ENCODE peak calls at places on chromosomes 16 and 17, in five cellular contexts. One of them, this sample, is unnamed.

GRCh38 chr17:21425736-21426135 is 49.6 kb downstream of the KCNJ12 start:
- DNase-seq in epithelial cell of proximal tubule: no peak
- DNase-seq in stomach: no peak
- DNase-seq in heart right ventricle: no peak
- DNase-seq in breast epithelium: no peak
- DNase-seq in this sample: no peak

GRCh38 chr16:1428511-1428910 is 2.4 kb upstream of the PERCC1 start:
- DNase-seq in stomach: no peak
- DNase-seq in heart right ventricle: peak; percentile 56
- DNase-seq in breast epithelium: peak; percentile 48
- DNase-seq in epithelial cell of proximal tubule: no peak
- DNase-seq in this sample: no peak

GRCh38 chr16:48335961-48336360 is 49.3 kb downstream of the SIAH1 start:
- DNase-seq in stomach: no peak
- DNase-seq in heart right ventricle: no peak
- DNase-seq in epithelial cell of proximal tubule: no peak
- DNase-seq in breast epithelium: no peak
- DNase-seq in this sample: no peak

GRCh38 chr17:74390680-74391653 is 23.7 kb downstream of the GPR142 start:
- DNase-seq in heart right ventricle: no peak
- DNase-seq in breast epithelium: no peak
- DNase-seq in epithelial cell of proximal tubule: no peak
- DNase-seq in stomach: no peak
- DNase-seq in this sample: no peak

GRCh38 chr17:4974064-4974670 is 6.5 kb upstream of the SPAG7 start:
- DNase-seq in heart right ventricle: peak; percentile 31
- DNase-seq in epithelial cell of proximal tubule: no peak
- DNase-seq in breast epithelium: no peak
- DNase-seq in stomach: no peak
- DNase-seq in this sample: no peak

GRCh38 chr16:12620150-12620549 is 183.5 kb downstream of the CPPED1 start:
- DNase-seq in stomach: no peak
- DNase-seq in breast epithelium: no peak
- DNase-seq in heart right ventricle: no peak
- DNase-seq in epithelial cell of proximal tubule: no peak
- DNase-seq in this sample: no peak

GRCh38 chr16:1792836-1793577 is 498 bp downstream of the IGFALS start:
- DNase-seq in epithelial cell of proximal tubule: no peak
- DNase-seq in breast epithelium: no peak
- DNase-seq in stomach: no peak
- DNase-seq in heart right ventricle: no peak
- DNase-seq in this sample: no peak

GRCh38 chr17:9211133-9211765 is 189.9 kb downstream of the NTN1 start:
- DNase-seq in breast epithelium: no peak
- DNase-seq in stomach: no peak
- DNase-seq in epithelial cell of proximal tubule: no peak
- DNase-seq in heart right ventricle: no peak
- DNase-seq in this sample: no peak

GRCh38 chr17:74859439-74860228 is at the start of gene GRIN2C:
- DNase-seq in breast epithelium: no peak
- DNase-seq in epithelial cell of proximal tubule: no peak
- DNase-seq in heart right ventricle: no peak
- DNase-seq in stomach: no peak
- DNase-seq in this sample: peak; percentile 54

GRCh38 chr17:71168083-71168741 is 952.6 kb upstream of the SOX9 start:
- DNase-seq in breast epithelium: no peak
- DNase-seq in epithelial cell of proximal tubule: no peak
- DNase-seq in stomach: no peak
- DNase-seq in heart right ventricle: no peak
- DNase-seq in this sample: no peak

GRCh38 chr17:41382396-41382795 is 290 bp upstream of the KRT34 start:
- DNase-seq in heart right ventricle: no peak
- DNase-seq in epithelial cell of proximal tubule: no peak
- DNase-seq in stomach: no peak
- DNase-seq in breast epithelium: no peak
- DNase-seq in this sample: no peak

GRCh38 chr16:31471875-31472558 is at the start of gene TGFB1I1:
- DNase-seq in stomach: no peak
- DNase-seq in heart right ventricle: peak; percentile 78
- DNase-seq in epithelial cell of proximal tubule: no peak
- DNase-seq in breast epithelium: peak; percentile 65
- DNase-seq in this sample: peak; percentile 77

GRCh38 chr16:89412811-89413210 is 77.5 kb downstream of the ANKRD11 start:
- DNase-seq in heart right ventricle: peak; percentile 50
- DNase-seq in stomach: no peak
- DNase-seq in breast epithelium: no peak
- DNase-seq in epithelial cell of proximal tubule: no peak
- DNase-seq in this sample: peak; percentile 77

GRCh38 chr16:50245417-50246298 is 20.7 kb upstream of the ADCY7 start:
- DNase-seq in breast epithelium: peak; percentile 16
- DNase-seq in stomach: peak; percentile 55
- DNase-seq in epithelial cell of proximal tubule: no peak
- DNase-seq in heart right ventricle: peak; percentile 54
- DNase-seq in this sample: peak; percentile 61

GRCh38 chr16:12229759-12230594 is 253.4 kb downstream of the SNX29 start:
- DNase-seq in breast epithelium: no peak
- DNase-seq in heart right ventricle: no peak
- DNase-seq in epithelial cell of proximal tubule: no peak
- DNase-seq in stomach: no peak
- DNase-seq in this sample: no peak

GRCh38 chr17:50945779-50946222 is 79.6 kb upstream of the TOB1 start:
- DNase-seq in breast epithelium: no peak
- DNase-seq in epithelial cell of proximal tubule: no peak
- DNase-seq in stomach: no peak
- DNase-seq in heart right ventricle: no peak
- DNase-seq in this sample: no peak

GRCh38 chr16:77971306-77972131 is 50.8 kb upstream of the CLEC3A start:
- DNase-seq in stomach: peak; percentile 83
- DNase-seq in heart right ventricle: peak; percentile 83
- DNase-seq in epithelial cell of proximal tubule: no peak
- DNase-seq in breast epithelium: peak; percentile 57
- DNase-seq in this sample: peak; percentile 91

GRCh38 chr16:81071816-81072215 is 5.2 kb downstream of the C16orf46 start:
- DNase-seq in breast epithelium: no peak
- DNase-seq in epithelial cell of proximal tubule: peak; percentile 71
- DNase-seq in heart right ventricle: no peak
- DNase-seq in stomach: no peak
- DNase-seq in this sample: no peak

GRCh38 chr16:50724237-50724747 is 17.6 kb upstream of the CYLD start:
- DNase-seq in stomach: no peak
- DNase-seq in heart right ventricle: no peak
- DNase-seq in breast epithelium: no peak
- DNase-seq in epithelial cell of proximal tubule: no peak
- DNase-seq in this sample: no peak

GRCh38 chr17:45410144-45411091 is 22.3 kb downstream of the ARHGAP27 start:
- DNase-seq in heart right ventricle: no peak
- DNase-seq in epithelial cell of proximal tubule: no peak
- DNase-seq in breast epithelium: no peak
- DNase-seq in stomach: no peak
- DNase-seq in this sample: no peak

GRCh38 chr17:77385750-77386501 is 245.2 kb downstream of the SEC14L1 start:
- DNase-seq in stomach: no peak
- DNase-seq in breast epithelium: no peak
- DNase-seq in heart right ventricle: peak; percentile 67
- DNase-seq in epithelial cell of proximal tubule: no peak
- DNase-seq in this sample: peak; percentile 54

GRCh38 chr17:35716897-35717839 is 14.3 kb upstream of the RASL10B start:
- DNase-seq in breast epithelium: peak; percentile 54
- DNase-seq in stomach: no peak
- DNase-seq in epithelial cell of proximal tubule: no peak
- DNase-seq in heart right ventricle: no peak
- DNase-seq in this sample: no peak

GRCh38 chr17:41494524-41494923 is 4.8 kb upstream of the KRT36 start:
- DNase-seq in breast epithelium: no peak
- DNase-seq in heart right ventricle: no peak
- DNase-seq in epithelial cell of proximal tubule: no peak
- DNase-seq in stomach: no peak
- DNase-seq in this sample: no peak

GRCh38 chr16:54056921-54057320 is 229.7 kb downstream of the IRX3 start:
- DNase-seq in breast epithelium: no peak
- DNase-seq in heart right ventricle: no peak
- DNase-seq in stomach: no peak
- DNase-seq in epithelial cell of proximal tubule: no peak
- DNase-seq in this sample: no peak

DNA sequence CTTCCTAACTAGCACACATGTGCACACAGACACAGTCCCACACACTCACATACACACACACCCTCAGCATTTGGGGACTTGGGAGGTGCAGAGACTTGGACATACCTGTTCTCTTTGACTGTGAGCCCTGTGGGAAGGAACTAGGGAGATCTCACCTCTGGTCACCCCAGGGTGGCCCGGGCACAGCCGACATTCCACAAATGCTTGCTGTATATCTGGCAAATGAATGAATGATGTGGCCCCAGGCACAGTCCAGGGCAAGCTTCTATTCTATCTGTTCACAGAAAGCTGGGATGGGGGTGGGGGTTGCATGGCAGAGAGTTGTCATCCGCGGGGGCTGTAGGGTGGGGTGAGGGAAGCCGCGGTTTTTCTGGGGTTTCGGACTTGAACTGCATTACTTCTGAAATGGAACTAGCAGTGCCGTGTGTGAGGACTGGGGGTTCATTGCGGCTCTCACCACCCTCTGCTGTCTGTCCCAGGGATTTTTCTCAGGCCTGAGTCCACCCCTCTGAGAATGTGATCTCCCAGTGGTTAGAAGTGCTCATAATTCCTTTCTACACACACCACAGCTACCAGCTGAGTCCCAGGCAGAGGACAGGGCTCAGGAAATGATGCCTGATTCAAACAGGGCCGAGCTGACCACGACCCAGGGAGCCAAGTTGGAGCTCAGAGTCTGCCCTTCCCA is 3.3 kb upstream of the RIPOR1 start:
- DNase-seq in heart right ventricle: no peak
- DNase-seq in stomach: no peak
- DNase-seq in epithelial cell of proximal tubule: no peak
- DNase-seq in breast epithelium: no peak
- DNase-seq in this sample: no peak
- TF ChIP-seq CTCF in heart right ventricle: no peak
- TF ChIP-seq CTCF in stomach: no peak
- TF ChIP-seq CTCF in epithelial cell of proximal tubule: peak; percentile 11
- TF ChIP-seq CTCF in breast epithelium: no peak
- TF ChIP-seq CTCF in this sample: no peak

GRCh38 chr17:64504769-64505319 is 1.2 kb downstream of the DDX5 start:
- DNase-seq in epithelial cell of proximal tubule: no peak
- DNase-seq in breast epithelium: no peak
- DNase-seq in stomach: no peak
- DNase-seq in heart right ventricle: no peak
- DNase-seq in this sample: no peak
- TF ChIP-seq CTCF in epithelial cell of proximal tubule: no peak
- TF ChIP-seq CTCF in breast epithelium: no peak
- TF ChIP-seq CTCF in stomach: no peak
- TF ChIP-seq CTCF in heart right ventricle: no peak
- TF ChIP-seq CTCF in this sample: no peak

DNA sequence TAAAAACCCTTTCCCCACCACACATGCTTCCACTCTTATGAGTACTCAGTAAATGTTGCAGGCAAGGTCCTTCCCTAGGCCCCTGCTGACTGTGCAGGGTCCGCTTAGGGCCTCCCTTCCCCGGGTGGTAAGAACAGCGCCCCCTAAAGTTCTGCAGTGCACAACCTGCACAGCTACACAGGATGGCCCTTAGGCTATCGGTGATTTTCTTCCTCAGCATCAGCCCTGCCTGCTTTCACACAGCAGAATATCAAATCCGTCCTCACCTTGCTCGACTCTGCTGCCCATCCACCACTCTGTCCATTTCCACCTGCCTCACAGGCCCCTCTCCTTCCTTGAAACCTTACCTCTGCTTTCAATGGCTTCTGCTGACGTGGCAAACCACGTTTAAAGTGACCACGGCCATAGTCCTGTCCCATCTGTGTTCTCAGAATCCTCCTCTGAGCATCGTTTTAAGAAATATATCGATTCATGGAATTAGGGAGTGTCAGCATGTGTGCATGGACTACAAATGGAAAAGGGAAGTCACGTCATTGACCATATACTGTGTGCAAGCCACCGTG is 51.4 kb upstream of the TMEM132E start:
- DNase-seq in breast epithelium: no peak
- DNase-seq in heart right ventricle: no peak
- DNase-seq in epithelial cell of proximal tubule: no peak
- DNase-seq in stomach: no peak
- DNase-seq in this sample: peak; percentile 61
- TF ChIP-seq CTCF in breast epithelium: no peak
- TF ChIP-seq CTCF in heart right ventricle: no peak
- TF ChIP-seq CTCF in epithelial cell of proximal tubule: no peak
- TF ChIP-seq CTCF in stomach: no peak
- TF ChIP-seq CTCF in this sample: peak; percentile 74

DNA sequence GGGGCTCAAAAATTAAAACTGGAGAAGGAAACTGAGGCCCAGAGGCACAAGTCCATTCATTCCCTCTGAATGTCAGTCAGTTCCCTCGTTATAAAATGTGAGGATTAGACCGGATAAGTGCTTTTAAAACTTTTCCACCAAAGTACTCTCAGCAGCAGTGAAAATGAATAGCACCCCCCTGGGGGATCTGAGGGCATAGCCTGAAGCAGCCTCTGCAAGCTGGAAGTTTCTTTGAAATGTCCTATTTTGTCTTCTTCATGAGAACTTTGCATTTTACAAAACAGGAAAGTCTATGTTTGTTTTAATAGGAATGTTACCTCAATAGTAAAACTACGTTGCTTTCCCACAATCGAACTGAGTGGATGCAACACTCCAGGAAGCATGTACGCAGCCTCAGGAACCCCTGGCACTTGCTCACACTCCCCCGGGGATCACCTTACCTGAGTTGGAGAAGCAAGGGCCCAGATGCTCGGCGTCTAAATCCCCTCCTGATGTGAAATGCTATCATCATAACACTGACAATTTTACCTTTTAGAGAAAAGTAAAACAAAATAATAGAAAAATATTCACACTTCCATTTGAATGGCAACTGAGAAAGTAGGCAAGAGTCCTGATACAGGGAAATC is 272.9 kb downstream of the CEP112 start:
- DNase-seq in breast epithelium: no peak
- DNase-seq in heart right ventricle: no peak
- DNase-seq in stomach: no peak
- DNase-seq in epithelial cell of proximal tubule: no peak
- DNase-seq in this sample: no peak
- TF ChIP-seq CTCF in breast epithelium: no peak
- TF ChIP-seq CTCF in heart right ventricle: peak; percentile 29
- TF ChIP-seq CTCF in stomach: no peak
- TF ChIP-seq CTCF in epithelial cell of proximal tubule: no peak
- TF ChIP-seq CTCF in this sample: no peak

GRCh38 chr17:7555320-7555948 is 3.1 kb upstream of the TNFSF13 start:
- DNase-seq in breast epithelium: no peak
- DNase-seq in stomach: no peak
- DNase-seq in epithelial cell of proximal tubule: no peak
- DNase-seq in heart right ventricle: no peak
- DNase-seq in this sample: no peak
- TF ChIP-seq CTCF in breast epithelium: no peak
- TF ChIP-seq CTCF in stomach: no peak
- TF ChIP-seq CTCF in epithelial cell of proximal tubule: peak; percentile 35
- TF ChIP-seq CTCF in heart right ventricle: no peak
- TF ChIP-seq CTCF in this sample: no peak